ENCODE peak calls at places on chromosomes 1 and 21, in four cellular contexts. One of them, this sample, is unnamed.

GRCh38 chr1:59007820-59008598 is 224.2 kb upstream of the JUN start:
- DNase-seq in HCT116: no peak
- DNase-seq in HepG2: no peak
- DNase-seq in GM12878: no peak
- DNase-seq in this sample: no peak

GRCh38 chr1:183267646-183268431 is 81.8 kb downstream of the LAMC2 start:
- DNase-seq in HepG2: no peak
- DNase-seq in HCT116: no peak
- DNase-seq in GM12878: no peak
- DNase-seq in this sample: no peak

GRCh38 chr1:201790261-201790660 is 38.7 kb upstream of the IPO9 start:
- DNase-seq in HepG2: no peak
- DNase-seq in GM12878: no peak
- DNase-seq in HCT116: no peak
- DNase-seq in this sample: no peak

GRCh38 chr1:78683079-78683478 is 33.4 kb downstream of the IFI44 start:
- DNase-seq in HCT116: no peak
- DNase-seq in GM12878: no peak
- DNase-seq in HepG2: no peak
- DNase-seq in this sample: no peak

GRCh38 chr1:212529211-212529731 is 79.3 kb upstream of the ATF3 start:
- DNase-seq in HCT116: no peak
- DNase-seq in HepG2: no peak
- DNase-seq in GM12878: no peak
- DNase-seq in this sample: no peak

GRCh38 chr21:37855568-37856391 is 60.5 kb downstream of the KCNJ6 start:
- DNase-seq in GM12878: no peak
- DNase-seq in HCT116: no peak
- DNase-seq in HepG2: no peak
- DNase-seq in this sample: no peak

GRCh38 chr1:29120955-29121485 is 2.7 kb downstream of the TMEM200B start:
- DNase-seq in HCT116: peak; percentile 60
- DNase-seq in GM12878: no peak
- DNase-seq in HepG2: no peak
- DNase-seq in this sample: no peak

GRCh38 chr1:107692580-107693345 is 272.2 kb downstream of the VAV3 start:
- DNase-seq in HepG2: no peak
- DNase-seq in HCT116: no peak
- DNase-seq in GM12878: no peak
- DNase-seq in this sample: no peak

GRCh38 chr1:198598796-198599321 is 40.0 kb upstream of the PTPRC start:
- DNase-seq in HepG2: no peak
- DNase-seq in GM12878: peak; percentile 89
- DNase-seq in HCT116: no peak
- DNase-seq in this sample: no peak

GRCh38 chr1:162327144-162327790 is 49.4 kb downstream of the SPATA46 start:
- DNase-seq in GM12878: no peak
- DNase-seq in HCT116: no peak
- DNase-seq in HepG2: no peak
- DNase-seq in this sample: peak; percentile 60

GRCh38 chr1:75234499-75235064 is 100.4 kb downstream of the LHX8 start:
- DNase-seq in HepG2: no peak
- DNase-seq in GM12878: no peak
- DNase-seq in HCT116: no peak
- DNase-seq in this sample: no peak

GRCh38 chr1:196002906-196003305 is 605.3 kb downstream of the KCNT2 start:
- DNase-seq in HepG2: no peak
- DNase-seq in HCT116: no peak
- DNase-seq in GM12878: no peak
- DNase-seq in this sample: no peak

GRCh38 chr1:162405800-162406199 is 6.1 kb downstream of the SH2D1B start:
- DNase-seq in HCT116: no peak
- DNase-seq in HepG2: peak; percentile 12
- DNase-seq in GM12878: no peak
- DNase-seq in this sample: no peak

GRCh38 chr1:176119549-176119948 is 87.5 kb downstream of the COP1 start:
- DNase-seq in HepG2: peak; percentile 39
- DNase-seq in HCT116: peak; percentile 6
- DNase-seq in GM12878: no peak
- DNase-seq in this sample: peak; percentile 11

GRCh38 chr1:15719721-15720120 is 16.3 kb upstream of the SLC25A34 start:
- DNase-seq in GM12878: no peak
- DNase-seq in HepG2: no peak
- DNase-seq in HCT116: no peak
- DNase-seq in this sample: no peak

GRCh38 chr1:90174246-90174645 is 179.3 kb downstream of the ZNF326 start:
- DNase-seq in HepG2: no peak
- DNase-seq in HCT116: no peak
- DNase-seq in GM12878: no peak
- DNase-seq in this sample: no peak

GRCh38 chr1:177287237-177287636 is 116.5 kb downstream of the BRINP2 start:
- DNase-seq in HCT116: no peak
- DNase-seq in HepG2: no peak
- DNase-seq in GM12878: no peak
- DNase-seq in this sample: no peak

GRCh38 chr21:43826623-43826974 is 37.2 kb downstream of the RRP1 start:
- DNase-seq in HCT116: no peak
- DNase-seq in GM12878: no peak
- DNase-seq in HepG2: no peak
- DNase-seq in this sample: no peak

GRCh38 chr21:45577806-45578801 is 35.9 kb upstream of the SLC19A1 start:
- DNase-seq in GM12878: no peak
- DNase-seq in HCT116: no peak
- DNase-seq in HepG2: peak; percentile 30
- DNase-seq in this sample: peak; percentile 42

GRCh38 chr1:205883792-205884191 is 33.9 kb upstream of the PM20D1 start:
- DNase-seq in HCT116: no peak
- DNase-seq in HepG2: no peak
- DNase-seq in GM12878: no peak
- DNase-seq in this sample: no peak

GRCh38 chr1:205936316-205936715 is 6.9 kb downstream of the SLC26A9 start:
- DNase-seq in HCT116: no peak
- DNase-seq in HepG2: no peak
- DNase-seq in GM12878: no peak
- DNase-seq in this sample: no peak

GRCh38 chr1:206002160-206002559 is 1.0 kb downstream of the RAB7B start:
- DNase-seq in HepG2: no peak
- DNase-seq in HCT116: no peak
- DNase-seq in GM12878: no peak
- DNase-seq in this sample: no peak

GRCh38 chr1:212701910-212702309 is 2.3 kb upstream of the BATF3 start:
- DNase-seq in GM12878: no peak
- DNase-seq in HepG2: no peak
- DNase-seq in HCT116: no peak
- DNase-seq in this sample: no peak

GRCh38 chr1:168218647-168219046 is 7.2 kb upstream of the SFT2D2 start:
- DNase-seq in HepG2: no peak
- DNase-seq in HCT116: no peak
- DNase-seq in GM12878: no peak
- DNase-seq in this sample: no peak

GRCh38 chr1:153790996-153791855 is 16.0 kb downstream of the SLC27A3 start:
- DNase-seq in HCT116: no peak
- DNase-seq in GM12878: peak; percentile 95
- DNase-seq in HepG2: no peak
- DNase-seq in this sample: no peak

GRCh38 chr21:46424621-46425020 is 34.1 kb upstream of the DIP2A start:
- DNase-seq in HepG2: no peak
- DNase-seq in HCT116: no peak
- DNase-seq in GM12878: no peak
- DNase-seq in this sample: no peak

DNA sequence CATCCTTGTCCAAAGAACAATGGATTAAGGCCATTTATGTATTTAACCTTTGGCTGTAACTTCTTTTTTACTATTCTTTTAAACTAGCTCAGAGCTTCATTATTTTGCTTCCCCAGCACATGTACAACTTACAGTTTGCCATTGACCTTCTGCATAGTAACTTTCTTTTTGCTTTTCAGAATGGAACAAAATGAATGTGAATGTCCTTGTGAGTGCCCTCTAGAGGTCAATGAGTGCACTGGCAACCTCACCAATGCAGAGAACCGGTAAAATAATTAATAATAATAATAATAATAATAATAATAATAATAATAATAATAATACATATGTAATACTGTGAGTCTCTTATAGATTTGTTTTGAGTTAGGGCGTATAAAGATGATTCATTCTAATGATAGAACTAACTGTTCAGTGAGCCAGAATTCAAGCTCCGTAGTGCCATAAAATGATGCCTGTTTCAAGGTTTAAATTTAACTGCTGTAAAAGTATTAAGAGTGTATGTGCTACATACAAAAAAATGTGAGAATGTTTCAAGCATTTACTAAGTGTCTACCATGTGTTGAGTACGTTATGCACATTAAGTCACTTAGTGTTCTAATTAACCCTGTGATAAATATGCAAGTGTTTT is 69.0 kb upstream of the RAVER2 start:
- DNase-seq in HepG2: peak; percentile 3
- DNase-seq in HCT116: no peak
- DNase-seq in GM12878: no peak
- DNase-seq in this sample: peak; percentile 4
- TF ChIP-seq JUND in HepG2: no peak
- TF ChIP-seq JUND in HCT116: no peak
- TF ChIP-seq JUND in GM12878: no peak
- TF ChIP-seq JUND in this sample: no peak

DNA sequence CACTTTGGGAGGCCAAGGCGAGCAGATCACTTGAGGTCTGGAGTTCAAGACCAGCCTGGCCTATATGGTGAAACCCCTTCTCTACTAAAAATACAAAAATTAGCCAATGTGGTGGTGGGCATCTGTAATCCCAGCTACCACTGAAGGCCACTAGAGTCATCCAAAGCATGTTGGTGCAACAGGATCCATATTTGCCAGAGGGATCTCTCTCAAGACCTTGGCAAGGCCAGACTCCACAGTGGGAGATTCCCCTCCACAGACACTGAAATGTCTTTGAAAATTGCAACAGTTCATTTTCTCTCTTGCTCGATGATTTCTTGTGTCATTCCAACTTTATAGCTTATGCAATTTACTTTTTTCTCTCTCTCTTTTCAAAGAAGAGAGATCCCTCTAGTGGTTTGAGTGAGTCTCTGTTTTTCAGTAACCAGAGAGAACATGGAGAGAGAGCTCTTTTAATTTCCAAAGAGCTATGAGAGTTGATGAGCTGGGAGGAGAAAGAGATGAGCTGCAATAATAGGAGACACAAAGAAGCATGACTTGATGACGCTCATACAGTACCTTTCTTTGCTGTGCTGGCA is 176.8 kb upstream of the USP25 start:
- DNase-seq in HepG2: peak; percentile 35
- DNase-seq in HCT116: no peak
- DNase-seq in GM12878: no peak
- DNase-seq in this sample: peak; percentile 65
- TF ChIP-seq JUND in HepG2: no peak
- TF ChIP-seq JUND in HCT116: no peak
- TF ChIP-seq JUND in GM12878: no peak
- TF ChIP-seq JUND in this sample: no peak

GRCh38 chr1:115717541-115717940 is 51.0 kb downstream of the CASQ2 start:
- DNase-seq in HepG2: peak; percentile 57
- DNase-seq in GM12878: no peak
- DNase-seq in HCT116: peak; percentile 32
- DNase-seq in this sample: no peak
- TF ChIP-seq JUND in HepG2: no peak
- TF ChIP-seq JUND in GM12878: no peak
- TF ChIP-seq JUND in HCT116: no peak
- TF ChIP-seq JUND in this sample: no peak

GRCh38 chr1:12344611-12345299 is 114.9 kb downstream of the VPS13D start:
- DNase-seq in HCT116: no peak
- DNase-seq in GM12878: peak; percentile 31
- DNase-seq in HepG2: no peak
- DNase-seq in this sample: no peak
- TF ChIP-seq JUND in HCT116: no peak
- TF ChIP-seq JUND in GM12878: no peak
- TF ChIP-seq JUND in HepG2: no peak
- TF ChIP-seq JUND in this sample: no peak

DNA sequence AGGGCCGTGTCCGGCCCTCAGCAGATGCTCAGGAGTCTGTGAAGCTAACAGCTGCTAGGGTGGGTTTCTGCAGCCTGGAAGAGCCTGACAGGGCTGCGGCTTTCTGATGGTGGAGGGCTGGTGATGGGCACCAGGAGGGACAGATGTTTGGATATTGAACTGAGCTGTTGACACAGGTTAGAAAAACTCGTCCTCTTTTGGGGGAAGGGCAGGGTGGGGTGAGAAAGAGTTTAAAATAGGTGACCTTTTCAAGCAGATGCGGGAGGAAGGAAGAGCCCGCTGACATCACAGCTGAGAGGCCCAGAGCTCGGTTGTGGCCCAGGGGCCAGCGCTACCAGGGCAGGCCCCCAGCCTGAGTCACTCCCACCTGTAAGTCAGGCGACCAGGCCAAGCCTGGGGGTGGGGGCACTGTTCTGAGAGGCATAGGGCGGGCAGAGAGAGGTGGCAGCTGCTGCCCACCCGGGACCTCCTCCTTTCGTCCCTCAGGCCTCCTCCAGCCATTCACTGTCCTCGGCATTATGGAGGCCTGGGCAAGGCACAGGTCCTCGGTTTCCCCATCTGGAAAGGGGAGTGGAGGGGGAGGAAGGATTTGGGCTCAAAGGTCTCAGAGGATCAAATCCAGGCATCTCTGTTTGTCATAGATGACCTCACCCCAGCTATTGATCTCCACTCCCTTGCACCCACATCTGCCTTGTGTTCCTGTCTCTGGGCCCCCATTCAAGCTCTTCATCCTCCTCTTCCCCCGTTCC is 32.3 kb upstream of the ID3 start:
- DNase-seq in HCT116: no peak
- DNase-seq in GM12878: no peak
- DNase-seq in HepG2: peak; percentile 85
- DNase-seq in this sample: no peak
- TF ChIP-seq JUND in HCT116: no peak
- TF ChIP-seq JUND in GM12878: no peak
- TF ChIP-seq JUND in HepG2: peak; percentile 33
- TF ChIP-seq JUND in this sample: no peak

DNA sequence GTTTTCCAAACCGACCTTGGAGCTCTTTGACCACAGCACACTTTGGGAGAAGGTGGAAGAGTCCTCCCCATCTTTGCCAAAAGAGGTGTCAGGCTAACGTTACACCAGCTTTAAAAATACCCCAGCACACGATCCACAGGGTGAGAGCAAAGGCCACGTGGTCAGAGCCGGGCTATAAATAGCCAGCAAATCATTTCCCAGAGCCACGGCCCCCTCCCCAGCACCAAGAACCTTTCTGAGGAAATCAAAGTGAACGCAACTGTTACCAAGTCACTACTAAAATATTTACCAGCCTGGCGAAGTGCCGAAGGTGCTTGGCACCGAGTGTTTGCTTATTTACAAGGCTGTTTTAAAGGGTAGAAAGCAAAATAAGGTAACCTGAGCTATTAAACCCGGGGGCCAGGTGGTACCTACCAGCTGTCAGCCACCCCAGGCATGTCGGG is 72.4 kb downstream of the CASZ1 start:
- DNase-seq in GM12878: no peak
- DNase-seq in HepG2: no peak
- DNase-seq in HCT116: peak; percentile 12
- DNase-seq in this sample: peak; percentile 93
- TF ChIP-seq JUND in GM12878: no peak
- TF ChIP-seq JUND in HepG2: no peak
- TF ChIP-seq JUND in HCT116: no peak
- TF ChIP-seq JUND in this sample: peak; percentile 45

GRCh38 chr1:231315887-231316286 is 21.8 kb downstream of the EXOC8 start:
- DNase-seq in HCT116: peak; percentile 44
- DNase-seq in HepG2: peak; percentile 51
- DNase-seq in GM12878: no peak
- DNase-seq in this sample: no peak
- TF ChIP-seq JUND in HCT116: no peak
- TF ChIP-seq JUND in HepG2: no peak
- TF ChIP-seq JUND in GM12878: no peak
- TF ChIP-seq JUND in this sample: no peak

This sample was measured in T47D.